ENCODE peak calls at places on chromosomes 11 and 22, in five cellular contexts. L is fibroblast of lung, W is adipocyte, M is aorta, G is right atrium auricular region. R is an unnamed sample.

GRCh38 chr22:22703715-22704114 is 59.3 kb downstream of the GGTLC2 start:
- DNase-seq in G (no peak), M (no peak), W (peak; percentile 62), L (peak; percentile 80), R (no peak)

GRCh38 chr11:110286298-110287040 is 9.9 kb downstream of the RDX start:
- DNase-seq in G (no peak), W (no peak), M (no peak), L (no peak), R (peak; percentile 63)

GRCh38 chr22:37166675-37167066 is 17.0 kb upstream of the IL2RB start:
- DNase-seq in W (peak; percentile 90), M (peak; percentile 92), L (peak; percentile 69), G (peak; percentile 89), R (peak; percentile 49)

GRCh38 chr11:16791494-16791961 is 53.1 kb downstream of the C11orf58 start:
- DNase-seq in M (peak; percentile 84), L (peak; percentile 92), G (peak; percentile 79), W (peak; percentile 94), R (no peak)

GRCh38 chr11:71481101-71481960 is 28.3 kb downstream of the NADSYN1 start:
- DNase-seq in G (no peak), M (no peak), L (no peak), W (no peak), R (no peak)

GRCh38 chr22:31093090-31093850 is 12.2 kb downstream of the SMTN start:
- DNase-seq in M (peak; percentile 88), L (no peak), G (no peak), W (no peak), R (no peak)

GRCh38 chr11:44550123-44550522 is 15.3 kb upstream of the CD82 start:
- DNase-seq in G (no peak), L (no peak), W (no peak), M (no peak), R (no peak)

GRCh38 chr11:65432133-65432650 is 9.6 kb downstream of the NEAT1 start:
- DNase-seq in L (peak; percentile 44), W (peak; percentile 16), G (no peak), M (no peak), R (no peak)

GRCh38 chr11:65275906-65276305 is 14.1 kb downstream of the POLA2 start:
- DNase-seq in W (no peak), L (no peak), M (no peak), G (no peak), R (no peak)

GRCh38 chr11:45294499-45294898 is 8.4 kb upstream of the SYT13 start:
- DNase-seq in G (no peak), W (no peak), L (no peak), M (no peak), R (no peak)

GRCh38 chr22:41908409-41909289 is 6.2 kb downstream of the SHISA8 start:
- DNase-seq in W (no peak), G (no peak), L (no peak), M (no peak), R (no peak)

GRCh38 chr11:96869207-96869606 is 479.4 kb downstream of the JRKL start:
- DNase-seq in G (no peak), L (peak; percentile 66), M (no peak), W (no peak), R (no peak)

GRCh38 chr11:96863520-96863919 is 473.7 kb downstream of the JRKL start:
- DNase-seq in W (no peak), L (no peak), G (no peak), M (no peak), R (no peak)

DNA sequence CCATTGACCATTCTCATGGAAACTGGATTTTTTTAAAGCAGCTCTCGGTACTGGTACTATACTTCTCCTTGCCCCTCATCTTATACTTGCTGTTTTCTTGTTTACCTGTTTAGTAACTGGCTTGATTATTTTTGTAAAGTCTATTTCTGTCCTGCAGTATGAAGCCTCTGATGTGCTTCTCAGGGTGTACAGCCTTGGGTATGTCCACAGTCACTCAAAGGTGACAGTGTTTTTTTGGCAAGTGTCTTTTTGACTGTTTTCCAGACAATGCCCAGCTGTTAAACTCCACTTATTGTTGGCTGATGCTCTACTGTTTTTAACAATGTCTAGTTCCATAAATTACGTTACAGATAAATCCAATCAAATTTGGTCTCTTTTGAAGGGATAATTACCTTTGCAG is 475.2 kb downstream of the JRKL start:
- DNase-seq in G (no peak), W (no peak), L (no peak), M (no peak), R (no peak)
- H3K9me3 ChIP-seq in G (peaks cover 7% of the 10 kb centered on the region), W (peaks cover 9% of the 10 kb centered on the region), L (no peaks in the 10 kb centered on the region), M (peaks cover 7% of the 10 kb centered on the region), R (no peaks in the 10 kb centered on the region)

GRCh38 chr11:67349927-67350465 is 3.4 kb downstream of the POLD4 start:
- DNase-seq in L (no peak), M (no peak), W (no peak), G (no peak), R (no peak)

GRCh38 chr11:67349036-67349435 is 4.3 kb downstream of the POLD4 start:
- DNase-seq in L (no peak), M (no peak), G (no peak), W (no peak), R (no peak)

GRCh38 chr11:67345949-67346819 is 7.2 kb downstream of the POLD4 start:
- DNase-seq in W (peak; percentile 70), L (peak; percentile 66), M (no peak), G (no peak), R (peak; percentile 22)

GRCh38 chr11:67349457-67349856 is 3.9 kb downstream of the POLD4 start:
- DNase-seq in G (no peak), W (no peak), M (no peak), L (no peak), R (no peak)

GRCh38 chr11:67347964-67348749 is 5.2 kb downstream of the POLD4 start:
- DNase-seq in M (no peak), G (no peak), L (peak; percentile 40), W (peak; percentile 27), R (no peak)
- H3K4me3 ChIP-seq in M (no peak overlapping the region), G (no peak overlapping the region), L (no peak overlapping the region), W (no peak overlapping the region), R (no peak overlapping the region)

GRCh38 chr22:43047605-43048004 is 32.7 kb upstream of the PACSIN2 start:
- DNase-seq in G (no peak), L (no peak), W (no peak), M (no peak), R (no peak)

GRCh38 chr22:43044402-43044801 is 29.5 kb upstream of the PACSIN2 start:
- DNase-seq in G (no peak), L (no peak), W (no peak), M (no peak), R (no peak)

GRCh38 chr22:43039800-43040199 is 24.9 kb upstream of the PACSIN2 start:
- DNase-seq in L (no peak), M (no peak), G (no peak), W (no peak), R (no peak)

GRCh38 chr22:43038325-43038724 is 23.4 kb upstream of the PACSIN2 start:
- DNase-seq in M (no peak), G (no peak), L (no peak), W (no peak), R (no peak)

DNA sequence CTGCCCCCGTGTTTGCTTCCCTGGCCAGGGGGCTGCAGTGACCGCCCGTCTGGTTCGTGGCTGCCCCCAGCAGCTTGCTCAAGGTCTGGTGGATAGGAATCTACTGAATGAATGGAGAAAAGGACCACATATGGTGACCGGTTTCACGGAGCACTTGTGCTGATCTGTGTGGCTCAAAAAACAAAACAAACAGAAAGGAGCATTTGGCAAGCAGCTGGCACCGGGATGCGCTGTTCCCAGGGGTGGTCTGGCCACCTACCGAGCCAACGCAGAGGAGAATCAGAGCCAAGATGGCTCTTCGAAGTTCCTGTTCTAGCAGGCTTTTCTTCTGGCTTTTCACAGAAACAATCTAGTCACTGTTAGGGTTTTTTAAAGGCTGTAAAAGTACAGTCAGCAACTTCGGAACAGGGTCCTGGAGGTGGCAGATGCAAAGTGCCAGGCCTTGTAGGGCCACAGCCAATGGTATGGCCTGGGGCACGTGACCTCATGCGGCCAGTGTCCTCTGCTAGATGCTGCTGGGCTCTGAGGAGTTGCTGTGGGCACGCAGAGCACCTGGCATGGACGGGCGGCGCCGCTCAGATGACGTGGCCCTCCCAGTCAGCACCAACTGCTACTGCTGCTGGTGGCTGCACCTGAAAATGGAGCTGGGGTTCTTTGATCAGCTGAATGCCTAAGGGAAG is 27.3 kb upstream of the PACSIN2 start:
- DNase-seq in L (peak; percentile 20), W (peak; percentile 16), M (no peak), G (no peak), R (no peak)
- H3K4me1 ChIP-seq in L (no peaks in the 10 kb centered on the region), W (no peaks in the 10 kb centered on the region), M (no peaks in the 10 kb centered on the region), G (no peaks in the 10 kb centered on the region), R (no peaks in the 10 kb centered on the region)

DNA sequence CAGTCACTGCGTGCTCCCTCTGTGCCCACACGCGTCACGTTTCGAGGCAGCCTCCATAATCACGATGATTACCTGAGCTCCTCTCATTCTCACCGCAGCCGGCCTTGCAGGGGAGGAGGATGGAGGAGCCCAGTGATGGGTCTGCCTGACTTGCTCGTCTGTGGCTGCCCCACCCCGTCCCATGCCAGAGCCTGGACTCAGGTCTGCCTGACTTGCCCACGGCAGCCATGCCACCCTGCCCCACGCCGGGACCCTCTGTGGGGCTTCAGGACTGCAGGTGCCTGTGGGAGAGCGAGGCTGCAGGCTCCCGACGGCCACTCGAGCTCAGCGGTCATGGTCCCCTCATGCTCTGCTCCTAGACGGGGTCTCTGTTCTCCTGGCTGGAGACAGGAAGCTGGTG is 1025.1 kb downstream of the BRD1 start:
- DNase-seq in G (no peak), W (no peak), M (no peak), L (no peak), R (no peak)
- H3K9me3 ChIP-seq in G (no peaks in the 10 kb centered on the region), W (no peaks in the 10 kb centered on the region), M (no peaks in the 10 kb centered on the region), L (peaks cover 3% of the 10 kb centered on the region), R (no peaks in the 10 kb centered on the region)

GRCh38 chr22:20029550-20030225 is 8.8 kb downstream of the TANGO2 start:
- DNase-seq in M (no peak), G (no peak), W (no peak), L (no peak), R (no peak)

GRCh38 chr22:20031732-20032406 is 11.0 kb downstream of the TANGO2 start:
- DNase-seq in M (no peak), W (no peak), L (no peak), G (no peak), R (no peak)

GRCh38 chr22:20034143-20034542 is 13.2 kb downstream of the TANGO2 start:
- DNase-seq in G (no peak), W (no peak), L (no peak), M (no peak), R (no peak)

GRCh38 chr22:20033045-20033706 is 12.3 kb downstream of the TANGO2 start:
- DNase-seq in W (no peak), G (no peak), L (no peak), M (peak; percentile 76), R (no peak)

GRCh38 chr22:20032407-20032991 is 11.6 kb downstream of the TANGO2 start:
- DNase-seq in L (no peak), M (no peak), W (no peak), G (no peak), R (no peak)
- H3K4me3 ChIP-seq in L (no peak overlapping the region), M (no peak overlapping the region), W (no peak overlapping the region), G (no peak overlapping the region), R (no peak overlapping the region)

DNA sequence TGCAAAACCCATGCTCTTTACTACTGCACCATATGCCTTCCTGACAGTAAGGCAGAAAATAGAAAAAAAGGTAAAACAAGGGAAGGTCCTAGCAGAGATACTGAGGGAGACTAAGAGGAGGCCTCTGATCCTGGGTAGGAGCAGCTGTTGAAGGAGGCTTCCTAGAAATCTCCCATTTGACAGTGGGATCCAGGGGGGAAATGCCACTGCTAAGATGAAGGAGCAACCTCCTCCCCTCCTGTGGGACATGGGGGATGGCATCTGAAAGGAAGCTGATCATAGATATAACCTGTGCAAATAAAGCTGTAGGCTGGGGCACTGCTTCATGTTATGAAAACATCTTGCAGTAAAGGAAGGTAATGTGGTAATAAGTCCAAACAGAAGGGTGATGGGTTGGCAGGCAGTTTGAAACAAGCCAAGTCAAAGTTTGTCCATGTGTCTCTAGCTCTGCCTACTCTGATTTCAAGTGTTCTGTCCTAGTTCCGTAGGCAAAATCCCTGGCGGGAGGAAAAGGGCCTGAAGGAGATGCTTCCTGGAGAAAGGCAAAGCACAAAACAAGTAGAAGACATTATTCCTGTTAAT is 86.7 kb upstream of the EED start:
- DNase-seq in M (no peak), L (no peak), W (no peak), G (no peak), R (no peak)
- H3K4me1 ChIP-seq in M (no peaks in the 10 kb centered on the region), L (peaks cover 10% of the 10 kb centered on the region), W (peaks cover 21% of the 10 kb centered on the region), G (no peaks in the 10 kb centered on the region), R (no peaks in the 10 kb centered on the region)

R was measured in HAP-1.